ENCODE peak calls at places on chromosomes 1 and 21, in nine cellular contexts. Y is T47D, S is PC-3, G is IMR-90, F is K562, Q is HTR-8/SVneo, D is globus pallidus, O is EL, W is cardiac septum. U is an unnamed sample.

GRCh38 chr1:22613951-22614350 is 22.5 kb upstream of the C1QA start:
- DNase-seq in Y (no peak), S (no peak), G (no peak), F (no peak), Q (no peak), D (no peak), O (no peak), W (no peak), U (no peak)

GRCh38 chr1:58815680-58816071 is 31.8 kb upstream of the JUN start:
- DNase-seq in Y (peak), S (peak), G (no peak), F (peak), Q (peak), D (no peak), O (peak), W (no peak), U (no peak)

GRCh38 chr1:205066221-205066818 is 17.9 kb downstream of the TMEM81 start:
- DNase-seq in Y (peak), S (peak), G (no peak), F (peak), Q (no peak), D (no peak), O (no peak), W (peak), U (no peak)

GRCh38 chr1:32753532-32754281 is 51.1 kb upstream of the SYNC start:
- DNase-seq in Y (peak), S (peak), G (peak), F (peak), Q (peak), D (peak), O (peak), W (no peak), U (peak)

GRCh38 chr1:11592752-11593151 is 61.5 kb downstream of the FBXO2 start:
- DNase-seq in Y (no peak), S (no peak), G (no peak), F (no peak), Q (no peak), D (no peak), O (no peak), W (no peak), U (no peak)

GRCh38 chr21:31252611-31253010 is 91.5 kb downstream of the TIAM1 start:
- DNase-seq in Y (no peak), S (no peak), G (no peak), F (no peak), Q (no peak), D (no peak), O (no peak), W (no peak), U (no peak)

GRCh38 chr1:224616761-224617409 is 768 bp downstream of the CNIH3 start:
- DNase-seq in Y (no peak), S (no peak), G (no peak), F (no peak), Q (no peak), D (no peak), O (no peak), W (peak), U (no peak)

GRCh38 chr1:1544544-1544943 is 4.1 kb upstream of the TMEM240 start:
- DNase-seq in Y (no peak), S (no peak), G (no peak), F (no peak), Q (no peak), D (no peak), O (no peak), W (no peak), U (no peak)

GRCh38 chr1:43454270-43455011 is 710 bp upstream of the HYI start:
- DNase-seq in Y (peak), S (peak), G (peak), F (peak), Q (peak), D (peak), O (peak), W (peak), U (peak)

GRCh38 chr1:26550946-26551345 is 21.4 kb downstream of the RPS6KA1 start:
- DNase-seq in Y (no peak), S (no peak), G (no peak), F (no peak), Q (no peak), D (no peak), O (no peak), W (no peak), U (no peak)

GRCh38 chr1:54407957-54408700 is 1.9 kb upstream of the SSBP3 start:
- DNase-seq in Y (no peak), S (peak), G (peak), F (peak), Q (peak), D (no peak), O (peak), W (no peak), U (peak)

GRCh38 chr1:33007190-33008050 is 29.3 kb downstream of the AK2 start:
- DNase-seq in Y (peak), S (peak), G (peak), F (peak), Q (peak), D (no peak), O (peak), W (no peak), U (peak)

GRCh38 chr1:181089777-181090505 is 1.4 kb downstream of the IER5 start:
- DNase-seq in Y (peak), S (peak), G (peak), F (peak), Q (no peak), D (peak), O (peak), W (peak), U (peak)

GRCh38 chr1:162003825-162004205 is 19.9 kb downstream of the OLFML2B start:
- DNase-seq in Y (peak), S (peak), G (peak), F (no peak), Q (peak), D (peak), O (peak), W (no peak), U (peak)

GRCh38 chr1:33030575-33030974 is 6.1 kb downstream of the AK2 start:
- DNase-seq in Y (no peak), S (no peak), G (peak), F (no peak), Q (no peak), D (no peak), O (peak), W (no peak), U (peak)

GRCh38 chr1:89484097-89485038 is 40.3 kb upstream of the LRRC8B start:
- DNase-seq in Y (no peak), S (no peak), G (no peak), F (no peak), Q (no peak), D (no peak), O (no peak), W (no peak), U (no peak)

GRCh38 chr1:233269656-233270055 is 25.9 kb downstream of the PCNX2 start:
- DNase-seq in Y (no peak), S (no peak), G (peak), F (no peak), Q (peak), D (no peak), O (peak), W (no peak), U (peak)

GRCh38 chr1:67979532-67979931 is 70.9 kb downstream of the DIRAS3 start:
- DNase-seq in Y (no peak), S (no peak), G (no peak), F (no peak), Q (no peak), D (no peak), O (no peak), W (no peak), U (no peak)

GRCh38 chr1:214029796-214030195 is 42.0 kb downstream of the PROX1 start:
- DNase-seq in Y (no peak), S (no peak), G (no peak), F (no peak), Q (no peak), D (peak), O (no peak), W (no peak), U (peak)

GRCh38 chr1:101237229-101237837 is 514 bp downstream of the S1PR1 start:
- DNase-seq in Y (no peak), S (peak), G (peak), F (no peak), Q (no peak), D (no peak), O (peak), W (no peak), U (peak)

GRCh38 chr1:241447056-241447649 is 72.4 kb downstream of the FH start:
- DNase-seq in Y (no peak), S (peak), G (peak), F (no peak), Q (no peak), D (no peak), O (no peak), W (no peak), U (no peak)

GRCh38 chr1:205301220-205301821 is 20.2 kb downstream of the NUAK2 start:
- DNase-seq in Y (peak), S (peak), G (peak), F (no peak), Q (peak), D (no peak), O (peak), W (no peak), U (peak)

GRCh38 chr1:155128755-155129473 is 1.2 kb downstream of the EFNA1 start:
- DNase-seq in Y (peak), S (peak), G (no peak), F (no peak), Q (no peak), D (peak), O (no peak), W (peak), U (peak)

GRCh38 chr1:9721606-9722377 is 70.3 kb downstream of the PIK3CD start:
- DNase-seq in Y (peak), S (peak), G (no peak), F (peak), Q (peak), D (no peak), O (no peak), W (no peak), U (peak)

GRCh38 chr1:54273092-54273836 is 73.3 kb downstream of the MRPL37 start:
- DNase-seq in Y (no peak), S (no peak), G (peak), F (peak), Q (no peak), D (peak), O (peak), W (no peak), U (peak)

GRCh38 chr1:50633465-50633864 is 210.2 kb upstream of the DMRTA2 start:
- DNase-seq in Y (no peak), S (no peak), G (no peak), F (no peak), Q (no peak), D (no peak), O (no peak), W (no peak), U (no peak)

GRCh38 chr1:87219141-87219540 is 109.5 kb upstream of the LMO4 start:
- DNase-seq in Y (no peak), S (no peak), G (no peak), F (no peak), Q (no peak), D (no peak), O (no peak), W (no peak), U (no peak)

GRCh38 chr1:229273507-229274232 is 2.8 kb downstream of the RAB4A start:
- DNase-seq in Y (peak), S (peak), G (no peak), F (no peak), Q (no peak), D (no peak), O (no peak), W (no peak), U (peak)

GRCh38 chr1:27550510-27551169 is 53.3 kb downstream of the AHDC1 start:
- DNase-seq in Y (no peak), S (no peak), G (no peak), F (no peak), Q (no peak), D (no peak), O (no peak), W (no peak), U (no peak)

GRCh38 chr1:8667869-8668595 is 149.4 kb downstream of the RERE start:
- DNase-seq in Y (no peak), S (peak), G (peak), F (no peak), Q (peak), D (no peak), O (peak), W (no peak), U (peak)

GRCh38 chr1:184792450-184792969 is 37.9 kb upstream of the EDEM3 start:
- DNase-seq in Y (no peak), S (peak), G (peak), F (no peak), Q (peak), D (peak), O (peak), W (peak), U (peak)

GRCh38 chr1:48870596-48870995 is 93.9 kb upstream of the BEND5 start:
- DNase-seq in Y (no peak), S (peak), G (no peak), F (no peak), Q (no peak), D (no peak), O (no peak), W (no peak), U (peak)

GRCh38 chr1:217482356-217483102 is 148.4 kb downstream of the GPATCH2 start:
- DNase-seq in Y (no peak), S (peak), G (peak), F (no peak), Q (peak), D (no peak), O (peak), W (no peak), U (peak)